ENCODE peak calls at places on chromosomes 11 and 22, in eight cellular contexts. F is SW 1271; X is HFF-Myc; Y is activated effector memory CD4-positive, alpha-beta T cell treated with anti-CD3 and anti-CD28 coated beads, Interleukin-2, amount 50 U/mL, for 16 hours; N is substantia nigra; I is bronchial epithelial cell; E is NCI-H748 treated with DMSO at 0.1 percent for 48 hours; K is AG09319. S is an unnamed sample.

GRCh38 chr22:30941363-30941740 is 27.2 kb downstream of the MORC2 start:
- DNase-seq in F (no peak), X (no peak), Y (no peak), N (no peak), I (no peak), E (no peak), K (no peak), S (no peak)

GRCh38 chr22:37328017-37328416 is 45.7 kb downstream of the CYTH4 start:
- DNase-seq in F (no peak), X (peak), Y (no peak), N (no peak), I (peak), E (no peak), K (no peak), S (no peak)

GRCh38 chr11:11843642-11844041 is 1.9 kb downstream of the USP47 start:
- DNase-seq in F (no peak), X (no peak), Y (no peak), N (no peak), I (no peak), E (no peak), K (no peak), S (no peak)

GRCh38 chr22:20058989-20059770 is 20.9 kb upstream of the DGCR8 start:
- DNase-seq in F (no peak), X (no peak), Y (no peak), N (no peak), I (no peak), E (no peak), K (no peak), S (no peak)

GRCh38 chr11:59879534-59879933 is 952 bp downstream of the OOSP3 start:
- DNase-seq in F (no peak), X (no peak), Y (no peak), N (no peak), I (no peak), E (no peak), K (no peak), S (no peak)

GRCh38 chr11:10474551-10474950 is 19.5 kb downstream of the AMPD3 start:
- DNase-seq in F (no peak), X (no peak), Y (no peak), N (no peak), I (no peak), E (no peak), K (no peak), S (no peak)

GRCh38 chr22:46297151-46297819 is 615 bp downstream of the GTSE1 start:
- DNase-seq in F (no peak), X (no peak), Y (no peak), N (no peak), I (peak), E (no peak), K (no peak), S (no peak)

GRCh38 chr11:18780329-18780728 is 11.3 kb downstream of the PTPN5 start:
- DNase-seq in F (no peak), X (no peak), Y (no peak), N (no peak), I (no peak), E (no peak), K (no peak), S (no peak)

GRCh38 chr11:119907122-119907933 is 178.3 kb upstream of the NECTIN1 start:
- DNase-seq in F (no peak), X (no peak), Y (no peak), N (no peak), I (no peak), E (peak), K (no peak), S (peak)

GRCh38 chr11:22539851-22540376 is 85.7 kb downstream of the FANCF start:
- DNase-seq in F (no peak), X (peak), Y (no peak), N (no peak), I (peak), E (peak), K (no peak), S (peak)

GRCh38 chr11:118436639-118437045 is 350 bp downstream of the KMT2A start:
- DNase-seq in F (no peak), X (no peak), Y (peak), N (no peak), I (no peak), E (no peak), K (no peak), S (no peak)

GRCh38 chr22:37740455-37741311 is 43.8 kb downstream of the TRIOBP start:
- DNase-seq in F (no peak), X (no peak), Y (no peak), N (no peak), I (no peak), E (no peak), K (no peak), S (no peak)

GRCh38 chr11:32821517-32821916 is 8.2 kb upstream of the PRRG4 start:
- DNase-seq in F (no peak), X (no peak), Y (no peak), N (no peak), I (peak), E (no peak), K (no peak), S (peak)